ENCODE peak calls at places on chromosome 9, in six cellular contexts. J is tibial nerve, U is upper lobe of left lung, W is A549, K is suprapubic skin, V is stomach. F is an unnamed sample.
A peak's percentile ranks its signal among the peaks of the same experiment; 100 is the strongest.

GRCh38 chr9:113542741-113543140 is 79.2 kb downstream of the RGS3 start:
- DNase-seq in J (no peak), U (no peak), W (no peak), K (peak; percentile 48), V (no peak), F (no peak)

GRCh38 chr9:37002413-37003217 is 31.5 kb downstream of the PAX5 start:
- DNase-seq in J (no peak), U (peak; percentile 76), W (no peak), K (peak; percentile 40), V (no peak), F (no peak)

GRCh38 chr9:79134654-79135053 is 437.1 kb upstream of the TLE4 start:
- DNase-seq in J (no peak), U (no peak), W (no peak), K (no peak), V (no peak), F (no peak)

GRCh38 chr9:129665008-129665771 is at the start of gene PRRX2:
- DNase-seq in J (no peak), U (peak; percentile 90), W (peak; percentile 49), K (peak; percentile 87), V (no peak), F (no peak)

GRCh38 chr9:115276621-115277020 is 158.7 kb upstream of the TNC start:
- DNase-seq in J (no peak), U (no peak), W (no peak), K (no peak), V (no peak), F (no peak)

GRCh38 chr9:5493597-5494511 is 16.5 kb upstream of the PDCD1LG2 start:
- DNase-seq in J (peak; percentile 54), U (no peak), W (no peak), K (no peak), V (no peak), F (no peak)

GRCh38 chr9:76873056-76873792 is 32.7 kb downstream of the PRUNE2 start:
- DNase-seq in J (peak; percentile 7), U (no peak), W (no peak), K (no peak), V (no peak), F (no peak)

GRCh38 chr9:6302417-6302816 is 25.8 kb upstream of the TPD52L3 start:
- DNase-seq in J (no peak), U (no peak), W (no peak), K (no peak), V (no peak), F (no peak)

GRCh38 chr9:91564081-91564670 is 140.5 kb upstream of the NFIL3 start:
- DNase-seq in J (no peak), U (no peak), W (no peak), K (no peak), V (no peak), F (no peak)

GRCh38 chr9:9563817-9564216 is 1049.0 kb downstream of the PTPRD start:
- DNase-seq in J (no peak), U (no peak), W (no peak), K (no peak), V (no peak), F (no peak)

GRCh38 chr9:114378883-114379282 is 8.9 kb downstream of the AKNA start:
- DNase-seq in J (no peak), U (no peak), W (no peak), K (no peak), V (no peak), F (no peak)

GRCh38 chr9:70403166-70403565 is 11.3 kb downstream of the KLF9 start:
- DNase-seq in J (no peak), U (no peak), W (no peak), K (no peak), V (no peak), F (no peak)

GRCh38 chr9:90024823-90025222 is 420.0 kb downstream of the GADD45G start:
- DNase-seq in J (no peak), U (no peak), W (no peak), K (no peak), V (no peak), F (no peak)

GRCh38 chr9:110777201-110777842 is 108.7 kb downstream of the MUSK start:
- DNase-seq in J (no peak), U (no peak), W (no peak), K (no peak), V (no peak), F (no peak)

GRCh38 chr9:137268538-137269201 is 8.9 kb upstream of the TOR4A start:
- DNase-seq in J (no peak), U (no peak), W (no peak), K (peak; percentile 63), V (no peak), F (no peak)

GRCh38 chr9:81174023-81174422 is 515.3 kb downstream of the TLE1 start:
- DNase-seq in J (no peak), U (no peak), W (no peak), K (no peak), V (no peak), F (no peak)
- TF ChIP-seq CTCF in J (no peak), U (no peak), W (peak; percentile 16), K (no peak), V (no peak), F (no peak)

GRCh38 chr9:126528111-126528510 is 85.6 kb upstream of the LMX1B start:
- DNase-seq in J (no peak), U (no peak), W (no peak), K (no peak), V (no peak), F (no peak)
- H3K4me3 ChIP-seq in J (no peak overlapping the region), U (no peak overlapping the region), W (no peak overlapping the region), K (no peak overlapping the region), V (no peak overlapping the region), F (no peak overlapping the region)

GRCh38 chr9:131432597-131433301 is 38.9 kb downstream of the PRRC2B start:
- DNase-seq in J (no peak), U (no peak), W (no peak), K (peak; percentile 57), V (no peak), F (peak; percentile 26)
- TF ChIP-seq EP300 in J (no peak), U (no peak), W (no peak), K (no peak), V (no peak), F (no peak)

DNA sequence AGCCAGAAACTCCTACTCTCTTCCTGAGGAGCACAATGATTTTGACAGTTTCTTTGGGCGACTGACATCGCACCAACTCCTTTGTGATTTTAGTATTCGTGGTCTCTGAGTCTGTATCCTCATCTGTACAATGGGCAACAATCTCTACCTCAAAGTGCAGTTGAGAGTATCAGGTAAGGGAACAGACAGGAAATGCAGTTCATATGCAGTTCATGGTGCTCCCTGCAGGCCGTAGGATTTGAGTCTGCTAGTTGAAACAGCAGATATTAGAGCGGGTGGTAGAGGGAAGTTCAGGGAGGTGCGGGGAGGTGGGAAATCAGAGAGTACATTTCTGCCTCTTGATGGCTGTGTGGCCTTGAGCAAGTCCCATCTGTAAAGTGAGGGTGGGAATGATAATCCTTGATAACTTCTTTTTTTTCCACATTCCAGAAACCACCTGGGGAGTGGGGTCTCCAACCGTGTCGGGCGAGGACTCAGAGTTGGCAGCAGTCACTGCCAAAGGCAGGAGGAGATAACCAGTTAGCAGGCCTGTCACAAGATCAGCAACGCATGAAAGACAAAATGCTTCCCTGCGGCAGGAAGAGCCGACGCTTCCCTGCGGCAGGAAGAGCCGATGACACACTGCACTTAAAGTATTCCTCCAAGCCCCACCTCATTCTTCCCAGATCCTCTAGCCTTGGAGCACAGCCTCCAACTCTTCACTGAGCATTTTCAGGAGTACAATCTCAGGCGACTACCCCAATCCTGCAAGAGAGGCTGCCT is 6.0 kb upstream of the NEK6 start:
- DNase-seq in J (no peak), U (no peak), W (no peak), K (peak; percentile 8), V (no peak), F (no peak)
- TF ChIP-seq CTCF in J (no peak), U (no peak), W (no peak), K (no peak), V (no peak), F (no peak)

GRCh38 chr9:16575878-16576245 is 294.6 kb downstream of the BNC2 start:
- DNase-seq in J (no peak), U (no peak), W (no peak), K (no peak), V (no peak), F (no peak)

GRCh38 chr9:16571127-16571848 is 299.2 kb downstream of the BNC2 start:
- DNase-seq in J (no peak), U (no peak), W (no peak), K (no peak), V (no peak), F (no peak)

GRCh38 chr9:16579872-16580432 is 290.5 kb downstream of the BNC2 start:
- DNase-seq in J (no peak), U (no peak), W (no peak), K (no peak), V (no peak), F (no peak)

GRCh38 chr9:16572005-16572727 is 298.3 kb downstream of the BNC2 start:
- DNase-seq in J (no peak), U (no peak), W (no peak), K (no peak), V (no peak), F (no peak)

GRCh38 chr9:16575142-16575877 is 295.2 kb downstream of the BNC2 start:
- DNase-seq in J (no peak), U (no peak), W (no peak), K (no peak), V (no peak), F (no peak)
- H3K4me3 ChIP-seq in J (no peak overlapping the region), U (no peak overlapping the region), W (no peak overlapping the region), K (no peak overlapping the region), V (no peak overlapping the region), F (peak overlapping the region; percentile 11)

DNA sequence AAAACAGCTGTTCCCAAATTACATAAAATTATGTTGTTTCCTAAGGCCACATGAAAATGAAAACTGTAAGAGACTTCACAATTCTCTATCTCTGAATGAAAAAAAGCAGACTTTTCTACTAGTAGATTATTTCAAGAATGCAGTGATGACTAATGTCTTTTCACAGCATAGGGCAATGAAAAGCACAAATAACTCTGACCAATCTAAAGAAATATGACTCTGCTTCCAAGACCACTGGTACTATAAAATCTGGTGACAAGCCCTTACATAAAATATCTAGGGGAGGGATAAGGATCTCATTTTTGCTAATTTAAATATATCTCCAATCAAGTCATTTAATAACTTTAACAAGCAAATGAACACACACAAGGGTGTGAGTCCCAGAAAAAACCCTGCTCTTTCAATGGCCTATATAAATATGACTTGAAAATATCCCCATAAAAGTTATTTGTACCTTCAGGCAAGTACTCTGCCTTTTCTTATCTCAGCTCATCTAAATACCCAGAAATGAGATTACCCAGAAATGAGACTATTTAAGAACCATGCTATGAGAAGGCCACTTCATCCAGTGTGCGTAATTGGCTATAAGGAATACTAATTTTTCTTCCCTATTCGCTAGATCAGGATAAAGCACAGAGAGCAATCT is 105.2 kb downstream of the GNAQ start:
- DNase-seq in J (no peak), U (no peak), W (no peak), K (no peak), V (no peak), F (no peak)
- TF ChIP-seq EP300 in J (no peak), U (no peak), W (no peak), K (no peak), V (no peak), F (no peak)

DNA sequence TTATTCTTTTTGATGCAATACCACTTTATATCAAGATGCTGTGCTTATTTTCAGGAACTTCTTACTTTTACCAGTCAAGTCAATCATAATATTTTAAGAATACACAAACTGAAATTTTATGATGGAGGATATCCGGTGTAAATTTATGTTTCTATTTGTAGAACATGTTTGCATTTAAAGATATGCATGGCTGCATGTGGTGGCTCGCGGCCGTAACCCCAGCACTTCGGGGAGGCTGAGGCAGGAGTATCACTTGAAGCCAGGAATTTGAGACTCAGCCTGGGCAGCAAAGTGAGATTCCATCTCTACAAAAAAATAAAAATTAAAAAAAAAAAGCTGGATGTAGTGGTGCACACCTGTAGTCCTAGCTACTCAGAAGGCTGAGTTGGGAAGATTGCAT is 73.5 kb upstream of the ALDH1A1 start:
- DNase-seq in J (no peak), U (peak; percentile 22), W (no peak), K (no peak), V (no peak), F (no peak)
- TF ChIP-seq CTCF in J (no peak), U (no peak), W (no peak), K (no peak), V (no peak), F (no peak)

GRCh38 chr9:20611751-20612287 is 10.5 kb downstream of the MLLT3 start:
- DNase-seq in J (no peak), U (no peak), W (peak; percentile 58), K (no peak), V (no peak), F (no peak)
- H3K4me3 ChIP-seq in J (no peak overlapping the region), U (no peak overlapping the region), W (peak overlapping the region; percentile 17), K (no peak overlapping the region), V (no peak overlapping the region), F (no peak overlapping the region)

F was measured in ovary.